ENCODE peak calls at places on chromosomes 1 and 21, in six cellular contexts. B is fibroblast of the aortic adventitia, R is BE2C, Q is esophagus muscularis mucosa, J is heart left ventricle, N is RWPE2. Y is an unnamed sample.

GRCh38 chr1:48561444-48561843 is 89.4 kb upstream of the SPATA6 start:
- DNase-seq in B (no peak), R (no peak), Q (no peak), J (no peak), N (no peak), Y (no peak)

GRCh38 chr1:199161766-199162303 is 523.0 kb downstream of the PTPRC start:
- DNase-seq in B (no peak), R (no peak), Q (no peak), J (no peak), N (no peak), Y (no peak)

GRCh38 chr1:84048820-84049219 is 49.9 kb upstream of the TTLL7 start:
- DNase-seq in B (no peak), R (no peak), Q (no peak), J (no peak), N (no peak), Y (no peak)

GRCh38 chr1:11339346-11340247 is 66.6 kb downstream of the UBIAD1 start:
- DNase-seq in B (no peak), R (peak), Q (no peak), J (no peak), N (no peak), Y (no peak)

GRCh38 chr1:43968348-43968948 is 1.4 kb upstream of the DPH2 start:
- DNase-seq in B (peak), R (no peak), Q (no peak), J (no peak), N (no peak), Y (peak)

GRCh38 chr1:46166521-46167462 is 8.1 kb upstream of the TSPAN1 start:
- DNase-seq in B (no peak), R (no peak), Q (no peak), J (peak), N (no peak), Y (no peak)

GRCh38 chr21:34913786-34914185 is 135.3 kb downstream of the RUNX1 start:
- DNase-seq in B (peak), R (no peak), Q (no peak), J (no peak), N (no peak), Y (no peak)

GRCh38 chr1:110055493-110056283 is 14.8 kb downstream of the ALX3 start:
- DNase-seq in B (peak), R (no peak), Q (no peak), J (no peak), N (no peak), Y (no peak)

GRCh38 chr1:206631085-206631509 is 4.2 kb upstream of the DYRK3 start:
- DNase-seq in B (peak), R (peak), Q (no peak), J (no peak), N (no peak), Y (peak)

GRCh38 chr1:245105042-245105441 is 49.7 kb upstream of the KIF26B start:
- DNase-seq in B (no peak), R (no peak), Q (no peak), J (no peak), N (no peak), Y (no peak)

GRCh38 chr1:9211291-9211811 is 23.2 kb upstream of the H6PD start:
- DNase-seq in B (no peak), R (no peak), Q (no peak), J (no peak), N (no peak), Y (peak)

GRCh38 chr21:30831194-30831765 is 1.7 kb upstream of the KRTAP7-1 start:
- DNase-seq in B (no peak), R (peak), Q (no peak), J (no peak), N (no peak), Y (no peak)

GRCh38 chr1:9181990-9182783 is 52.4 kb upstream of the H6PD start:
- DNase-seq in B (peak), R (no peak), Q (no peak), J (no peak), N (no peak), Y (peak)

GRCh38 chr1:161044535-161044907 is 1.3 kb downstream of the USF1 start:
- DNase-seq in B (peak), R (no peak), Q (no peak), J (no peak), N (no peak), Y (no peak)

GRCh38 chr21:29416268-29416667 is 117.5 kb downstream of the BACH1 start:
- DNase-seq in B (no peak), R (no peak), Q (no peak), J (no peak), N (no peak), Y (no peak)

GRCh38 chr1:227427411-227427810 is 109.1 kb upstream of the CDC42BPA start:
- DNase-seq in B (no peak), R (no peak), Q (no peak), J (no peak), N (no peak), Y (peak)

GRCh38 chr1:65021792-65022191 is 55.4 kb upstream of the JAK1 start:
- DNase-seq in B (no peak), R (no peak), Q (no peak), J (no peak), N (no peak), Y (no peak)

GRCh38 chr1:112369389-112370285 is 26.4 kb upstream of the CTTNBP2NL start:
- DNase-seq in B (peak), R (peak), Q (peak), J (peak), N (peak), Y (peak)

GRCh38 chr1:223479718-223480425 is 86.7 kb downstream of the CCDC185 start:
- DNase-seq in B (no peak), R (no peak), Q (no peak), J (no peak), N (no peak), Y (no peak)

GRCh38 chr1:196148367-196148970 is 459.8 kb downstream of the KCNT2 start:
- DNase-seq in B (peak), R (no peak), Q (no peak), J (no peak), N (no peak), Y (peak)

GRCh38 chr21:45987121-45987711 is 5.6 kb downstream of the COL6A1 start:
- DNase-seq in B (no peak), R (peak), Q (no peak), J (peak), N (peak), Y (no peak)

GRCh38 chr1:74465193-74465681 is 47.2 kb downstream of the LRRC53 start:
- DNase-seq in B (no peak), R (no peak), Q (no peak), J (peak), N (no peak), Y (no peak)

GRCh38 chr1:196361112-196361714 is 247.0 kb downstream of the KCNT2 start:
- DNase-seq in B (no peak), R (no peak), Q (no peak), J (no peak), N (no peak), Y (no peak)

GRCh38 chr1:244779410-244779809 is 56.0 kb upstream of the COX20 start:
- DNase-seq in B (no peak), R (no peak), Q (no peak), J (no peak), N (no peak), Y (no peak)

GRCh38 chr1:154567386-154568164 is at the start of gene CHRNB2:
- DNase-seq in B (peak), R (peak), Q (no peak), J (peak), N (no peak), Y (peak)
- TF ChIP-seq CTCF in B (no peak), R (no peak), Q (no peak), J (no peak), N (no peak), Y (no peak)

GRCh38 chr1:117205368-117205767 is 5.4 kb downstream of the VTCN1 start:
- DNase-seq in B (no peak), R (no peak), Q (no peak), J (no peak), N (no peak), Y (no peak)

GRCh38 chr1:117198097-117198496 is 12.6 kb downstream of the VTCN1 start:
- DNase-seq in B (no peak), R (no peak), Q (no peak), J (no peak), N (no peak), Y (no peak)

DNA sequence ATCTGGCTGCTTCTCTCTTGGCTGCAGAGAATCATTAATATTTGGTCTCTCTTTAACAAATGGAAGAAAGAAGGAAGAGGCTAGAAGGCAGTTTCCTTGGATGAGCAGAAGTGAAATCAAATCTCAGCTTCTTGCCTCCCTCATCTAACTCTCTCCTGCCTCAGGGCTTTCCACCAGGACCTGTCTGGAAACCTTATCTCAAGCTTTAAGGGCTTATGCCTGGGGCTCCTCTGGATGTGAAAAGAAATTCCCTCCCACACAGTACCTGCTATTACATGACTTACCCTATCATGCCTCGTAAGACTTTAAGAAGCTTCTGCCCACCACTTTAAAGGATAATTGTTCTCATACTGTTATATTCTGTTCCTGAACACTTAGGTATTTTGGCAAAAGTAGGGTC is 8.9 kb downstream of the VTCN1 start:
- DNase-seq in B (no peak), R (no peak), Q (no peak), J (no peak), N (no peak), Y (no peak)
- H3K4me3 ChIP-seq in B (no peak), R (no peak), Q (no peak), J (no peak), N (no peak), Y (no peak)

DNA sequence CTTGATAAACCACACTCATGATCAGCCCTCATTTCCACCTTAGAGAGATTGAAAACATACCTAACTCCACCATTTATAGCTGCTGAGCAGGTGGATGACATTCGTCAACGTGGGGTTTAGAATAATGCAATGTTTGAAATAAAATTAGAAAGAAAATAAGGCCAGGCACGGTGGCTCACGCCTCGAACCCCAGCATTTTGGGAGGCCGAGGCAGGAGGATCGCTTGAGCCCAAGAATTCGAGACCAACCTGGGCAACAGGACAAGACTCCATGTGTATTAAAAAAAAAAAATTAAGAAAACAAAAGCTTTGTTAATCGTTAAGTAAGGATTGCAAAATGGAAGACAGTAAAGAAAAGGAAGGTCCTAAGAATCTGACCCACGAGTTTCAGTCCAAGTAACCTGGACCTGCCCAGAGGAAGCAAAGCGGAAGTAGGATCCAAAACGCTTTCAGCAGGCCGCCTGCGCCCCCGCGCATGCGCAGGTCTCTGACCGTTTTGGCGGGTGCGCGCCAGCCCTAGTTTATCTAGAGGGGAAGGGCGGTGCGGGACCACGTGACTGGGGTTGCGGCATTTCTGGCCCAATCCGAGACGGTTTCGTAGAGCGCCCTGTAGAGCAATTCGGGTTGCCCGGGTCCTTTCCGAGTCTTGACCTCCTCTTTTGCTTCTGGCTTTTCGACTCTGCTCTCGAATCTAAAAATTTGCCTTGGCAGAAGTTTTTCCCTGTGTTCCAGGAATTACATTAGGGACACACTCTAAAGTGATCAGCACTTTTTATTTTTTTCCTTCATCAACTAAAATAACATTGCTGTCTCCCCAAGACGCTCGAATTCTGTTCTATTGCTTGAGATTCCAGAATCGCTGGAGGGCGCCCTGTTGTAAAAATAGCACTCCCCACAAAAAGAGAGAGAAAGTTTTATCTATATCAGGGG is 22.5 kb downstream of the ANP32E start:
- DNase-seq in B (peak), R (peak), Q (peak), J (peak), N (peak), Y (peak)
- TF ChIP-seq CTCF in B (peak), R (peak), Q (peak), J (peak), N (peak), Y (peak)

GRCh38 chr1:29283804-29284195 is 47.5 kb downstream of the PTPRU start:
- DNase-seq in B (no peak), R (no peak), Q (no peak), J (no peak), N (no peak), Y (no peak)
- H3K4me3 ChIP-seq in B (no peak), R (no peak), Q (peak), J (no peak), N (no peak), Y (no peak)

DNA sequence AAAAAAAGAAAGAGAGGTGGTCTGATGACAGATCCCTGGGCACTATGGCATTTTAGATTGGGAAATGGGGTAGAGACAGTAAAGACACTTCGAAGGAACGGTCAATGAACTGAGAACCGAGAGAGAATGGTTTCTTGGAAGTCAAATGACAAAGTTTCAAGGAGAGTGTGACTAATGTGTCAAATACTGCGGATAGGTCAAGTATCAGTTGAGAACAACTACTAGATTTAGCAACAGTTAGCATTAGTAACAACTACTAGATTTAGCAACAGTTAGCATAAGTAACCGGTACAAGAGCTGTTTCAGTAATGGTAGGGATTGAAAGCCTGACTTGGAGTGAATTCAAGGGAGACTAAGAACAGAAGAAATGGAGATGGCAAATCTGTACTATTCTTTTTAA is 35.0 kb downstream of the UROD start:
- DNase-seq in B (no peak), R (no peak), Q (no peak), J (no peak), N (no peak), Y (no peak)
- TF ChIP-seq CTCF in B (no peak), R (no peak), Q (no peak), J (no peak), N (no peak), Y (no peak)

Y was measured in fibroblast of villous mesenchyme.